ENCODE peak calls at places on chromosome 11, in eight cellular contexts. One of them, this sample, is unnamed.

GRCh38 chr11:122354029-122354697 is 238.1 kb upstream of the BLID start:
- DNase-seq in HCT116: no peak
- DNase-seq in hepatocyte: no peak
- DNase-seq in GM23338: no peak
- DNase-seq in OCI-LY7: no peak
- DNase-seq in MM.1S: no peak
- DNase-seq in SK-N-SH: no peak
- DNase-seq in PC-3: no peak
- DNase-seq in this sample: no peak

GRCh38 chr11:67572747-67573419 is 10.7 kb upstream of the GSTP1 start:
- DNase-seq in OCI-LY7: peak; percentile 67
- DNase-seq in hepatocyte: peak; percentile 84
- DNase-seq in PC-3: peak; percentile 84
- DNase-seq in MM.1S: peak; percentile 63
- DNase-seq in GM23338: peak; percentile 87
- DNase-seq in HCT116: peak; percentile 65
- DNase-seq in SK-N-SH: peak; percentile 53
- DNase-seq in this sample: peak; percentile 84

GRCh38 chr11:84691830-84692229 is 935.3 kb downstream of the DLG2 start:
- DNase-seq in PC-3: no peak
- DNase-seq in GM23338: peak; percentile 92
- DNase-seq in MM.1S: no peak
- DNase-seq in hepatocyte: no peak
- DNase-seq in OCI-LY7: no peak
- DNase-seq in HCT116: no peak
- DNase-seq in SK-N-SH: no peak
- DNase-seq in this sample: peak; percentile 55

GRCh38 chr11:75241036-75241905 is 697 bp downstream of the TPBGL start:
- DNase-seq in hepatocyte: peak; percentile 94
- DNase-seq in GM23338: peak; percentile 84
- DNase-seq in HCT116: peak; percentile 54
- DNase-seq in MM.1S: peak; percentile 80
- DNase-seq in SK-N-SH: peak; percentile 98
- DNase-seq in PC-3: peak; percentile 94
- DNase-seq in OCI-LY7: peak; percentile 49
- DNase-seq in this sample: peak; percentile 95

GRCh38 chr11:116605543-116605942 is 167.2 kb downstream of the BUD13 start:
- DNase-seq in GM23338: peak; percentile 95
- DNase-seq in MM.1S: peak; percentile 55
- DNase-seq in PC-3: peak; percentile 72
- DNase-seq in SK-N-SH: no peak
- DNase-seq in hepatocyte: peak; percentile 81
- DNase-seq in OCI-LY7: peak; percentile 56
- DNase-seq in HCT116: peak; percentile 32
- DNase-seq in this sample: peak; percentile 92

GRCh38 chr11:120964857-120965256 is 59.0 kb upstream of the TBCEL start:
- DNase-seq in MM.1S: no peak
- DNase-seq in OCI-LY7: no peak
- DNase-seq in PC-3: peak; percentile 29
- DNase-seq in HCT116: no peak
- DNase-seq in GM23338: no peak
- DNase-seq in hepatocyte: no peak
- DNase-seq in SK-N-SH: no peak
- DNase-seq in this sample: no peak

GRCh38 chr11:86390499-86390898 is 15.8 kb downstream of the CCDC81 start:
- DNase-seq in SK-N-SH: no peak
- DNase-seq in PC-3: no peak
- DNase-seq in hepatocyte: no peak
- DNase-seq in HCT116: no peak
- DNase-seq in GM23338: no peak
- DNase-seq in MM.1S: no peak
- DNase-seq in OCI-LY7: no peak
- DNase-seq in this sample: no peak

GRCh38 chr11:121452609-121453150 is at the start of gene SORL1-AS1:
- DNase-seq in PC-3: peak; percentile 47
- DNase-seq in SK-N-SH: no peak
- DNase-seq in GM23338: peak; percentile 54
- DNase-seq in OCI-LY7: peak; percentile 59
- DNase-seq in HCT116: no peak
- DNase-seq in MM.1S: no peak
- DNase-seq in hepatocyte: peak; percentile 50
- DNase-seq in this sample: peak; percentile 10

GRCh38 chr11:19766810-19767209 is 54.2 kb downstream of the NAV2 start:
- DNase-seq in hepatocyte: no peak
- DNase-seq in HCT116: no peak
- DNase-seq in SK-N-SH: no peak
- DNase-seq in GM23338: no peak
- DNase-seq in MM.1S: no peak
- DNase-seq in OCI-LY7: no peak
- DNase-seq in PC-3: peak; percentile 39
- DNase-seq in this sample: no peak

GRCh38 chr11:660281-660680 is 23.2 kb downstream of the DRD4 start:
- DNase-seq in hepatocyte: no peak
- DNase-seq in HCT116: no peak
- DNase-seq in MM.1S: no peak
- DNase-seq in OCI-LY7: no peak
- DNase-seq in SK-N-SH: no peak
- DNase-seq in PC-3: no peak
- DNase-seq in GM23338: no peak
- DNase-seq in this sample: no peak

GRCh38 chr11:102157219-102157618 is 47.0 kb downstream of the YAP1 start:
- DNase-seq in SK-N-SH: no peak
- DNase-seq in OCI-LY7: no peak
- DNase-seq in MM.1S: no peak
- DNase-seq in HCT116: no peak
- DNase-seq in GM23338: no peak
- DNase-seq in hepatocyte: peak; percentile 49
- DNase-seq in PC-3: peak; percentile 83
- DNase-seq in this sample: peak; percentile 25

GRCh38 chr11:25615841-25616240 is 716.1 kb upstream of the ANO3 start:
- DNase-seq in OCI-LY7: no peak
- DNase-seq in SK-N-SH: no peak
- DNase-seq in MM.1S: no peak
- DNase-seq in PC-3: no peak
- DNase-seq in GM23338: no peak
- DNase-seq in hepatocyte: no peak
- DNase-seq in HCT116: no peak
- DNase-seq in this sample: no peak

GRCh38 chr11:2380807-2381350 is 3.8 kb downstream of the CD81 start:
- DNase-seq in GM23338: no peak
- DNase-seq in SK-N-SH: no peak
- DNase-seq in PC-3: no peak
- DNase-seq in MM.1S: no peak
- DNase-seq in hepatocyte: no peak
- DNase-seq in HCT116: no peak
- DNase-seq in OCI-LY7: no peak
- DNase-seq in this sample: no peak

GRCh38 chr11:2214527-2215229 is 43.1 kb upstream of the TH start:
- DNase-seq in hepatocyte: no peak
- DNase-seq in HCT116: no peak
- DNase-seq in GM23338: no peak
- DNase-seq in SK-N-SH: peak; percentile 43
- DNase-seq in PC-3: no peak
- DNase-seq in OCI-LY7: no peak
- DNase-seq in MM.1S: no peak
- DNase-seq in this sample: no peak

GRCh38 chr11:3380706-3381570 is 2.0 kb upstream of the ZNF195 start:
- DNase-seq in PC-3: no peak
- DNase-seq in hepatocyte: no peak
- DNase-seq in MM.1S: no peak
- DNase-seq in HCT116: no peak
- DNase-seq in OCI-LY7: no peak
- DNase-seq in GM23338: peak; percentile 87
- DNase-seq in SK-N-SH: no peak
- DNase-seq in this sample: peak; percentile 71

GRCh38 chr11:36608491-36609199 is 10.6 kb upstream of the RAG2 start:
- DNase-seq in GM23338: no peak
- DNase-seq in HCT116: no peak
- DNase-seq in SK-N-SH: no peak
- DNase-seq in PC-3: peak; percentile 57
- DNase-seq in hepatocyte: no peak
- DNase-seq in OCI-LY7: no peak
- DNase-seq in MM.1S: no peak
- DNase-seq in this sample: no peak

GRCh38 chr11:73995247-73995646 is 12.6 kb upstream of the UCP2 start:
- DNase-seq in OCI-LY7: peak; percentile 81
- DNase-seq in hepatocyte: no peak
- DNase-seq in GM23338: no peak
- DNase-seq in MM.1S: no peak
- DNase-seq in PC-3: no peak
- DNase-seq in SK-N-SH: no peak
- DNase-seq in HCT116: no peak
- DNase-seq in this sample: no peak

GRCh38 chr11:93908689-93909088 is 58.3 kb upstream of the VSTM5 start:
- DNase-seq in OCI-LY7: no peak
- DNase-seq in GM23338: peak; percentile 19
- DNase-seq in MM.1S: no peak
- DNase-seq in hepatocyte: no peak
- DNase-seq in SK-N-SH: no peak
- DNase-seq in HCT116: no peak
- DNase-seq in PC-3: peak; percentile 93
- DNase-seq in this sample: no peak

GRCh38 chr11:134542401-134543143 is 130.5 kb upstream of the B3GAT1 start:
- DNase-seq in PC-3: peak; percentile 42
- DNase-seq in MM.1S: no peak
- DNase-seq in hepatocyte: peak; percentile 63
- DNase-seq in HCT116: peak; percentile 23
- DNase-seq in OCI-LY7: no peak
- DNase-seq in SK-N-SH: no peak
- DNase-seq in GM23338: no peak
- DNase-seq in this sample: no peak

GRCh38 chr11:10561947-10562346 is 6.5 kb downstream of the LYVE1 start:
- DNase-seq in OCI-LY7: no peak
- DNase-seq in hepatocyte: no peak
- DNase-seq in PC-3: no peak
- DNase-seq in HCT116: no peak
- DNase-seq in MM.1S: no peak
- DNase-seq in SK-N-SH: no peak
- DNase-seq in GM23338: no peak
- DNase-seq in this sample: no peak

GRCh38 chr11:127902405-127902804 is 685.0 kb downstream of the ETS1 start:
- DNase-seq in HCT116: no peak
- DNase-seq in OCI-LY7: no peak
- DNase-seq in MM.1S: no peak
- DNase-seq in SK-N-SH: peak; percentile 73
- DNase-seq in GM23338: no peak
- DNase-seq in hepatocyte: no peak
- DNase-seq in PC-3: no peak
- DNase-seq in this sample: peak; percentile 2
- H2AFZ ChIP-seq in HCT116: no peak overlapping the region
- H2AFZ ChIP-seq in OCI-LY7: no peak overlapping the region
- H2AFZ ChIP-seq in MM.1S: no peak overlapping the region
- H2AFZ ChIP-seq in SK-N-SH: no peak overlapping the region
- H2AFZ ChIP-seq in GM23338: no peak overlapping the region
- H2AFZ ChIP-seq in hepatocyte: no peak overlapping the region
- H2AFZ ChIP-seq in PC-3: no peak overlapping the region
- H2AFZ ChIP-seq in this sample: peak overlapping the region; percentile 1

DNA sequence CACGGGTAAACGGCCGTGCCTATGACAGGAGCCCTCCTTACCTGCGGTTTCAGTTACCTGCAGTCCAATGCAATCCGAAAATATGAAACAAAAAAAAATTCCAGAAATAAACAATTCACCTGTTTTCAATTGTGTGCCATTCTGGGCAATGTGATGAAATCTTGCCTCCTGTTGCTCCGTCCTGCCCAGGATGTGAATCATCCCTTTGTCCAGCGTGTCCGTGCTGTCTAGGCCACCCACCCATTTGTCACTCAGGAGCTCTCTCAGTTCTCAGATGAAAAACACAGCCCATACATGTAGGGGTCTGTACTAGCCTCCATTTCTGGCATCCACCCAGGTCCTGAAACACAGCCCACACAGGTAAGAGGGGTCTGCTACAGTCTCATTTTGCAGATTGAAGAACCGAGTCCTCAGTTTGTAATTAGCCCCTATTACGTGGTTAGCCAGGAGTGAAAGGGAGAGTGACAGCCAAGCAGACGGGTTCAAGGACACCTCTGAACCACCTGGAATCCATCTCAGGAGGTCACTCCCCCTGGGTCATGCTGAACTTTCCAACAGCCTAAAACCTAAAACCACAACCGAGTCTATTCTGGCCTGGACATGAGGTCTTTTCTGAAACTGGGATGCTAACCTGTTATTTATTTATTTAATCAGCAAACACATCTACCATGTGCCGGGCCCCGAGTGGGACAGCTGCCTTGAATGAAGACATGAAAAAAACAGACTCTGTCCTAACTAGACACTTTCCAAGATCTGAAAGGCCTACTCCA is 317.2 kb downstream of the SHANK2 start:
- DNase-seq in OCI-LY7: no peak
- DNase-seq in PC-3: peak; percentile 73
- DNase-seq in GM23338: no peak
- DNase-seq in SK-N-SH: no peak
- DNase-seq in hepatocyte: no peak
- DNase-seq in HCT116: peak; percentile 28
- DNase-seq in MM.1S: no peak
- DNase-seq in this sample: no peak
- TF ChIP-seq EZH2phosphoT487 in OCI-LY7: no peak
- TF ChIP-seq EZH2phosphoT487 in PC-3: no peak
- TF ChIP-seq EZH2phosphoT487 in GM23338: no peak
- TF ChIP-seq EZH2phosphoT487 in SK-N-SH: no peak
- TF ChIP-seq EZH2phosphoT487 in hepatocyte: no peak
- TF ChIP-seq EZH2phosphoT487 in HCT116: no peak
- TF ChIP-seq EZH2phosphoT487 in MM.1S: no peak
- TF ChIP-seq EZH2phosphoT487 in this sample: no peak

DNA sequence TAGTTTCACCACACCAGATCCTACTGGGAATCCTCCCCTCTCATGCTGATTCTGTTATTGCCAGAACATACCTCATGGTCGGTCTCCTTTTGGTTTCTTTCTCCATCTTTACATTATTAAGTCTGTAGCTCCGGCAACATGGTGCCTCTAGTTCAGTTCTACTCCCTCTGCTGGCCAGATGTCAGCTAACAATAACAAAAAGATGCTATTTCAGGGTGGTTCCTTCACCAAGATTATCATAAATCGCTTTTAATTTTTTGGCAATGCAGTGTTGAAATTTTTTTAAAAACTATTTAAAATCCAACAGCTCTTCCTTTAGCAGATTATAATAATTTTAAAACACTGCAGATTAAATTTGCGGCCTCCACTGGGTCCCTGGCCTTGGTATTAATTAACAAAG is 492.8 kb upstream of the KIRREL3 start:
- DNase-seq in OCI-LY7: peak; percentile 10
- DNase-seq in hepatocyte: peak; percentile 23
- DNase-seq in GM23338: peak; percentile 59
- DNase-seq in HCT116: no peak
- DNase-seq in SK-N-SH: peak; percentile 34
- DNase-seq in MM.1S: peak; percentile 41
- DNase-seq in PC-3: peak; percentile 33
- DNase-seq in this sample: peak; percentile 45
- TF ChIP-seq CTCF in OCI-LY7: peak; percentile 73
- TF ChIP-seq CTCF in hepatocyte: peak; percentile 45
- TF ChIP-seq CTCF in GM23338: peak; percentile 71
- TF ChIP-seq CTCF in HCT116: no peak
- TF ChIP-seq CTCF in SK-N-SH: peak; percentile 47
- TF ChIP-seq CTCF in MM.1S: peak; percentile 54
- TF ChIP-seq CTCF in PC-3: peak; percentile 63
- TF ChIP-seq CTCF in this sample: peak; percentile 70

DNA sequence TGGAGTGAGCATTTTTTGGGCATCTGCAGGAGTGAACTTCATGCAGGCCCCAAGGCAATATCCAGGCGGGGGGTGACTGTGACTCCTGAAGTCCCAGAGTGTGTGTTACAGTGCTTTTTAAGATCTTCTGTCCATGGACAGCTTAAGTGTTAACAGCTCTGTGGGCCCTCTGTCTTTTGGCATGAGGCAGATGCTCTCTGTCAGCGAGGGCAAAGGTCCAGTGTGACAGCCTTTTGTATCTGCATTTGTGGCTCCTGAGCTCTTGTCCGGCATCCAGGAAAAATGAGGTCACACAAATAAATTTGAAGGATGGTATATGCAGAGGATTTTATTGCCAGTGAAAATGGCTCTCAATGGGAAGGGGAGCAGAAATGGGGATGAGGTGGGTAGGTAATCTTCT is 905.8 kb upstream of the TENM4 start:
- DNase-seq in GM23338: no peak
- DNase-seq in HCT116: no peak
- DNase-seq in hepatocyte: peak; percentile 13
- DNase-seq in OCI-LY7: no peak
- DNase-seq in PC-3: no peak
- DNase-seq in SK-N-SH: no peak
- DNase-seq in MM.1S: no peak
- DNase-seq in this sample: no peak
- H2AFZ ChIP-seq in GM23338: no peak overlapping the region
- H2AFZ ChIP-seq in HCT116: no peak overlapping the region
- H2AFZ ChIP-seq in hepatocyte: no peak overlapping the region
- H2AFZ ChIP-seq in OCI-LY7: no peak overlapping the region
- H2AFZ ChIP-seq in PC-3: no peak overlapping the region
- H2AFZ ChIP-seq in SK-N-SH: no peak overlapping the region
- H2AFZ ChIP-seq in MM.1S: no peak overlapping the region
- H2AFZ ChIP-seq in this sample: no peak overlapping the region

This sample was measured in neural progenitor cell.